ENCODE peak calls at places on chromosomes 3 and 15, in ten cellular contexts. U, M, N, C, Z, E, F, O, A and G are unnamed samples.

GRCh38 chr3:43223670-43224364 is 62.5 kb upstream of the SNRK start:
- DNase-seq in F (no peak), O (no peak), U (no peak), C (no peak), E (no peak), N (no peak), A (no peak), Z (peak; percentile 28), M (no peak), G (no peak)

GRCh38 chr3:171315101-171315500 is 145.1 kb downstream of the TNIK start:
- DNase-seq in E (no peak), C (no peak), F (no peak), N (no peak), A (no peak), M (no peak), Z (no peak), O (no peak), U (no peak), G (no peak)

GRCh38 chr3:132721479-132722164 is 587 bp downstream of the NPHP3 start:
- DNase-seq in A (peak; percentile 64), E (peak; percentile 69), C (peak; percentile 4), O (no peak), M (peak; percentile 51), U (peak; percentile 49), Z (peak; percentile 75), F (no peak), N (no peak), G (no peak)

GRCh38 chr15:38370079-38370478 is 83.8 kb upstream of the FAM98B start:
- DNase-seq in U (no peak), Z (no peak), O (no peak), C (no peak), E (no peak), M (no peak), A (no peak), N (no peak), F (no peak), G (no peak)

GRCh38 chr15:27260523-27260922 is 289.5 kb downstream of the GABRG3 start:
- DNase-seq in A (no peak), F (no peak), O (no peak), N (no peak), C (no peak), M (no peak), Z (no peak), U (no peak), E (no peak), G (no peak)

GRCh38 chr15:52652984-52653383 is 26.2 kb downstream of the ATOSA start:
- DNase-seq in U (no peak), M (no peak), N (no peak), Z (peak; percentile 90), E (peak; percentile 82), O (no peak), A (peak; percentile 79), C (no peak), F (no peak), G (no peak)

GRCh38 chr3:190038050-190038631 is 82.6 kb downstream of the P3H2 start:
- DNase-seq in A (peak; percentile 61), U (no peak), F (no peak), Z (peak; percentile 88), C (no peak), E (peak; percentile 93), N (no peak), O (no peak), M (peak; percentile 80), G (no peak)

GRCh38 chr15:47500823-47501222 is 216.5 kb upstream of the SEMA6D start:
- DNase-seq in E (no peak), N (no peak), M (no peak), C (no peak), O (no peak), F (no peak), U (no peak), A (no peak), Z (no peak), G (no peak)

GRCh38 chr3:108403921-108404320 is 106.5 kb downstream of the MYH15 start:
- DNase-seq in C (no peak), Z (peak; percentile 11), U (no peak), N (no peak), M (no peak), O (no peak), A (no peak), E (no peak), F (no peak), G (no peak)

GRCh38 chr3:87435926-87436630 is 159.7 kb upstream of the POU1F1 start:
- DNase-seq in E (no peak), N (no peak), A (no peak), O (no peak), F (no peak), C (no peak), Z (no peak), U (no peak), M (no peak), G (no peak)

GRCh38 chr3:132629928-132630327 is 29.7 kb downstream of the ACAD11 start:
- DNase-seq in Z (peak; percentile 76), A (peak; percentile 84), N (no peak), O (no peak), M (peak; percentile 36), C (no peak), U (no peak), E (no peak), F (no peak), G (no peak)

GRCh38 chr15:29568840-29569532 is 253.3 kb downstream of the TJP1 start:
- DNase-seq in O (no peak), C (no peak), N (no peak), F (no peak), E (peak; percentile 56), M (peak; percentile 49), U (no peak), Z (no peak), A (peak; percentile 31), G (no peak)

GRCh38 chr15:100783296-100783695 is 96.3 kb upstream of the ALDH1A3 start:
- DNase-seq in E (no peak), O (no peak), A (no peak), N (no peak), U (no peak), Z (no peak), C (no peak), M (no peak), F (no peak), G (no peak)

GRCh38 chr3:4981688-4982494 is 2.7 kb downstream of the BHLHE40 start:
- DNase-seq in M (no peak), A (peak; percentile 75), Z (peak; percentile 75), U (no peak), F (no peak), N (no peak), E (peak; percentile 88), O (peak; percentile 21), C (no peak), G (no peak)

GRCh38 chr3:161700998-161701397 is 204.4 kb downstream of the OTOL1 start:
- DNase-seq in A (peak; percentile 26), U (no peak), M (no peak), N (no peak), O (no peak), E (no peak), F (no peak), C (no peak), Z (no peak), G (no peak)

GRCh38 chr15:99441871-99442267 is 123.9 kb upstream of the MEF2A start:
- DNase-seq in M (no peak), U (no peak), A (no peak), E (no peak), F (no peak), N (no peak), Z (no peak), C (no peak), O (no peak), G (peak; percentile 9)

GRCh38 chr3:65126527-65127440 is 439.0 kb upstream of the ADAMTS9 start:
- DNase-seq in E (peak; percentile 86), N (no peak), C (no peak), A (peak; percentile 72), Z (peak; percentile 31), U (no peak), O (no peak), M (no peak), F (no peak), G (no peak)

GRCh38 chr3:190694335-190695001 is 168.0 kb downstream of the GMNC start:
- DNase-seq in M (no peak), N (no peak), F (no peak), U (no peak), A (no peak), C (no peak), O (no peak), E (no peak), Z (no peak), G (no peak)

GRCh38 chr15:50051811-50052419 is 67.1 kb downstream of the ATP8B4 start:
- DNase-seq in N (no peak), Z (peak; percentile 90), A (peak; percentile 68), C (no peak), O (peak; percentile 57), F (no peak), U (peak; percentile 23), E (peak; percentile 66), M (peak; percentile 32), G (peak; percentile 17)

GRCh38 chr15:26128611-26129140 is 265.5 kb upstream of the ATP10A start:
- DNase-seq in Z (no peak), U (no peak), E (no peak), C (no peak), N (no peak), M (no peak), A (peak; percentile 39), F (no peak), O (no peak), G (no peak)